ENCODE peak calls at places on chromosomes 7 and 10, in five cellular contexts. L is GM12865; T is stimulated activated CD4-positive, alpha-beta T cell treated with anti-CD3 and anti-CD28 coated beads, Interleukin-2, amount 100 ng/mL, for 48 hours; P is activated CD8-positive, alpha-beta memory T cell treated with anti-CD3 and anti-CD28 coated beads, Interleukin-2, amount 50 U/mL, for 48 hours; M is esophagus muscularis mucosa. S is an unnamed sample.

GRCh38 chr7:106260136-106260561 is 24.6 kb downstream of the NAMPT start:
- DNase-seq in L (peak), T (no peak), P (no peak), M (no peak), S (no peak)

GRCh38 chr7:136652635-136653370 is 215.6 kb upstream of the CHRM2 start:
- DNase-seq in L (no peak), T (no peak), P (no peak), M (no peak), S (no peak)

GRCh38 chr7:117873056-117873932 is at the start of gene CTTNBP2:
- DNase-seq in L (peak), T (no peak), P (peak), M (no peak), S (no peak)

GRCh38 chr10:69153227-69153626 is 26.8 kb upstream of the SUPV3L1 start:
- DNase-seq in L (no peak), T (no peak), P (no peak), M (no peak), S (no peak)

GRCh38 chr10:113961261-113961938 is 82.3 kb upstream of the ADRB1 start:
- DNase-seq in L (peak), T (peak), P (peak), M (no peak), S (no peak)

GRCh38 chr7:116897661-116898060 is 35.3 kb downstream of the CAPZA2 start:
- DNase-seq in L (no peak), T (no peak), P (no peak), M (no peak), S (no peak)

GRCh38 chr7:71625534-71625933 is 493.6 kb downstream of the GALNT17 start:
- DNase-seq in L (no peak), T (no peak), P (no peak), M (no peak), S (no peak)

GRCh38 chr7:142626420-142627035 is 122.7 kb upstream of the PRSS1 start:
- DNase-seq in L (peak), T (peak), P (peak), M (no peak), S (peak)

GRCh38 chr7:112007185-112007584 is 199.0 kb downstream of the DOCK4 start:
- DNase-seq in L (no peak), T (no peak), P (no peak), M (no peak), S (no peak)

GRCh38 chr7:140656548-140657515 is 15.9 kb upstream of the ADCK2 start:
- DNase-seq in L (peak), T (no peak), P (no peak), M (no peak), S (peak)

GRCh38 chr7:29337628-29338116 is 143.1 kb downstream of the CHN2 start:
- DNase-seq in L (no peak), T (no peak), P (no peak), M (no peak), S (no peak)

GRCh38 chr10:48414160-48414559 is 107.7 kb downstream of the MAPK8 start:
- DNase-seq in L (no peak), T (no peak), P (no peak), M (no peak), S (no peak)

GRCh38 chr7:79319369-79319768 is 134.1 kb downstream of the MAGI2 start:
- DNase-seq in L (no peak), T (no peak), P (no peak), M (no peak), S (no peak)

GRCh38 chr7:118152632-118153031 is 31.3 kb upstream of the LSM8 start:
- DNase-seq in L (no peak), T (no peak), P (no peak), M (no peak), S (no peak)